ENCODE peak calls at places on chromosomes 2 and 18, in six cellular contexts. H is IMR-90, S is neuronal stem cell, Q is mesenchymal stem cell, G is H1, X is mesendoderm. A is an unnamed sample.

GRCh38 chr2:241312082-241312481 is 3.4 kb downstream of the HDLBP start:
- DNase-seq in H (peak; percentile 40), S (no peak), Q (peak; percentile 59), X (no peak), G (no peak), A (no peak)

GRCh38 chr2:26459991-26460612 is 17.8 kb downstream of the OTOF start:
- DNase-seq in G (peak; percentile 45), S (no peak), Q (no peak), H (no peak), X (peak; percentile 51), A (peak; percentile 51)

GRCh38 chr2:105919191-105919811 is 174.6 kb downstream of the NCK2 start:
- DNase-seq in Q (no peak), G (no peak), S (no peak), X (no peak), H (no peak), A (no peak)

GRCh38 chr2:190304404-190304803 is 15.2 kb downstream of the HIBCH start:
- DNase-seq in H (no peak), G (no peak), Q (no peak), X (no peak), S (no peak), A (no peak)

GRCh38 chr2:197868136-197868535 is 63.7 kb downstream of the PLCL1 start:
- DNase-seq in H (no peak), X (peak; percentile 65), S (no peak), Q (no peak), G (no peak), A (no peak)

GRCh38 chr2:236970656-236971010 is 115.1 kb upstream of the COPS8 start:
- DNase-seq in H (no peak), S (no peak), Q (no peak), X (no peak), G (no peak), A (no peak)

GRCh38 chr2:63827749-63828148 is 13.9 kb upstream of the UGP2 start:
- DNase-seq in Q (peak; percentile 68), S (no peak), G (no peak), X (peak; percentile 97), H (peak; percentile 88), A (no peak)

GRCh38 chr2:111975053-111975552 is 76.7 kb downstream of the MERTK start:
- DNase-seq in Q (peak; percentile 92), G (peak; percentile 23), X (peak; percentile 32), H (peak; percentile 95), S (no peak), A (no peak)

GRCh38 chr2:150679456-150680120 is 192.1 kb upstream of the RND3 start:
- DNase-seq in S (no peak), H (peak; percentile 31), Q (no peak), X (peak; percentile 10), G (no peak), A (no peak)

GRCh38 chr2:233143700-233144331 is 83.7 kb downstream of the INPP5D start:
- DNase-seq in Q (no peak), H (no peak), X (no peak), S (no peak), G (no peak), A (no peak)

GRCh38 chr18:44795241-44795640 is 114.6 kb downstream of the SETBP1 start:
- DNase-seq in X (no peak), Q (no peak), G (no peak), H (no peak), S (no peak), A (no peak)

GRCh38 chr2:38178556-38179419 is 102.8 kb upstream of the CYP1B1 start:
- DNase-seq in G (no peak), H (peak; percentile 68), Q (peak; percentile 94), S (no peak), X (peak; percentile 70), A (no peak)

GRCh38 chr2:128776461-128776971 is 457.8 kb upstream of the HS6ST1 start:
- DNase-seq in S (no peak), Q (no peak), H (no peak), X (no peak), G (peak; percentile 33), A (peak; percentile 20)

GRCh38 chr2:77823028-77823427 is 300.9 kb upstream of the LRRTM4 start:
- DNase-seq in S (no peak), G (no peak), Q (no peak), X (no peak), H (no peak), A (no peak)

GRCh38 chr2:99881901-99882591 is 260.3 kb downstream of the AFF3 start:
- DNase-seq in H (peak; percentile 95), X (peak; percentile 66), Q (peak; percentile 91), S (no peak), G (no peak), A (no peak)

GRCh38 chr2:189516546-189516945 is 64.0 kb downstream of the SLC40A1 start:
- DNase-seq in X (no peak), G (no peak), H (no peak), Q (no peak), S (no peak), A (no peak)

GRCh38 chr2:220687231-220687843 is 884.8 kb downstream of the EPHA4 start:
- DNase-seq in H (peak; percentile 60), X (peak; percentile 60), Q (peak; percentile 54), G (peak; percentile 80), S (peak; percentile 42), A (peak; percentile 62)

GRCh38 chr18:28088477-28088876 is 88.5 kb downstream of the CDH2 start:
- DNase-seq in Q (no peak), S (no peak), H (no peak), G (no peak), X (peak; percentile 74), A (peak; percentile 71)

GRCh38 chr2:96191937-96192670 is 16.5 kb downstream of the STARD7 start:
- DNase-seq in X (no peak), G (no peak), H (no peak), Q (no peak), S (no peak), A (no peak)

GRCh38 chr2:15159751-15160177 is 401.4 kb downstream of the NBAS start:
- DNase-seq in Q (peak; percentile 51), G (no peak), H (peak; percentile 66), X (peak; percentile 80), S (no peak), A (no peak)

GRCh38 chr2:225556461-225556860 is 157.0 kb downstream of the NYAP2 start:
- DNase-seq in G (no peak), X (peak; percentile 7), Q (no peak), H (no peak), S (no peak), A (no peak)

GRCh38 chr2:223855426-223855825 is 18.0 kb upstream of the AP1S3 start:
- DNase-seq in S (no peak), X (no peak), Q (no peak), H (peak; percentile 87), G (no peak), A (no peak)

GRCh38 chr2:223856021-223856420 is 18.6 kb upstream of the AP1S3 start:
- DNase-seq in Q (no peak), H (peak; percentile 35), S (no peak), G (no peak), X (no peak), A (no peak)

GRCh38 chr2:223854741-223855140 is 17.4 kb upstream of the AP1S3 start:
- DNase-seq in X (no peak), H (no peak), S (no peak), Q (no peak), G (no peak), A (no peak)

GRCh38 chr2:223853425-223853837 is 16.0 kb upstream of the AP1S3 start:
- DNase-seq in Q (no peak), X (no peak), S (no peak), H (peak; percentile 73), G (no peak), A (no peak)

DNA sequence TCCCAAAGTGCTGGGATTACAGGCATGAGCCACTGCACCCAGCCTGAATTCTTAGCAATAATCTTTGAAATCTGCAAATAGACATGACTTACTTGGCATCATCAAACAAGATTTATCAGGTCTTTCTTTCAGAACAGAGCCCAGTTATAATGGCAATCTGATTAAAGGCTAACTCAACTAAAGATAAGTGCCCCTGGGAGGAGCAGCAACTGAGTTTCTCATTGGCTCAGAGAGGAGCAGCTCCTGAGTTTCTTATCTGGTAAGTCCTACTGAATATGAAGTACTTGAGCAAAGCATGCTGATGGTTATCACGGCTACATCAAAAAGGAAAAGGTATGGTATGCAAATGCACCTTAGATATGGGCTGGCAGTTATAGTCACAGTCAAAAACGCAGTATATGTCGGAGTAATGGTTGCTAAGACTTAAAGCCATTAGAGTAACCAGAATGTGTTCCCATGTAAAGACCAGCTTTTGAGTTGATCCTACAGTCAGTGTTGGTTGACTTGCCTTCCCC is 15.0 kb upstream of the AP1S3 start:
- DNase-seq in G (no peak), S (no peak), X (peak; percentile 64), Q (no peak), H (no peak), A (no peak)
- H2BK15ac ChIP-seq in G (no peak overlapping the region), S (no peak overlapping the region), X (no peak overlapping the region), Q (no peak overlapping the region), H (no peak overlapping the region), A (no peak overlapping the region)

GRCh38 chr2:129895526-129896082 is 83.9 kb upstream of the RAB6C start:
- DNase-seq in H (no peak), Q (no peak), G (no peak), X (no peak), S (no peak), A (no peak)

GRCh38 chr2:129895061-129895460 is 84.4 kb upstream of the RAB6C start:
- DNase-seq in G (no peak), H (no peak), Q (no peak), X (no peak), S (no peak), A (no peak)

GRCh38 chr2:129893244-129893643 is 86.2 kb upstream of the RAB6C start:
- DNase-seq in G (no peak), X (no peak), H (no peak), Q (no peak), S (no peak), A (no peak)

GRCh38 chr2:129894616-129895015 is 84.8 kb upstream of the RAB6C start:
- DNase-seq in H (no peak), S (no peak), G (no peak), X (no peak), Q (no peak), A (no peak)

GRCh38 chr2:129896226-129897100 is 83.0 kb upstream of the RAB6C start:
- DNase-seq in X (no peak), G (no peak), Q (no peak), H (no peak), S (no peak), A (no peak)
- H3K4me2 ChIP-seq in X (no peak overlapping the region), G (no peak overlapping the region), Q (no peak overlapping the region), H (no peak overlapping the region), S (no peak overlapping the region), A (no peak overlapping the region)

GRCh38 chr18:58495634-58496033 is 133.3 kb downstream of the ALPK2 start:
- DNase-seq in H (no peak), X (no peak), G (no peak), S (no peak), Q (no peak), A (no peak)
- H2BK15ac ChIP-seq in H (no peak overlapping the region), X (no peak overlapping the region), G (no peak overlapping the region), S (no peak overlapping the region), Q (no peak overlapping the region), A (no peak overlapping the region)

GRCh38 chr18:32770181-32770650 is 2.6 kb downstream of the KLHL14 start:
- DNase-seq in S (no peak), H (no peak), Q (peak; percentile 42), X (no peak), G (no peak), A (peak; percentile 47)
- H3K4me2 ChIP-seq in S (peak overlapping the region; percentile 93), H (no peak overlapping the region), Q (peak overlapping the region; percentile 40), X (peak overlapping the region; percentile 47), G (peak overlapping the region; percentile 84), A (peak overlapping the region; percentile 94)

GRCh38 chr2:214481204-214481603 is 70.3 kb downstream of the VWC2L start:
- DNase-seq in H (peak; percentile 66), Q (peak; percentile 91), S (peak; percentile 17), X (no peak), G (no peak), A (no peak)
- H2BK15ac ChIP-seq in H (no peak overlapping the region), Q (no peak overlapping the region), S (no peak overlapping the region), X (no peak overlapping the region), G (no peak overlapping the region), A (no peak overlapping the region)